ENCODE peak calls at places on chromosomes 16 and 17, in eight cellular contexts. One of them, this sample, is unnamed.

GRCh38 chr17:8955560-8955959 is 9.9 kb downstream of the PIK3R5 start:
- DNase-seq in skeletal muscle cell: no peak
- DNase-seq in NCI-H2171: no peak
- DNase-seq in SK-N-DZ: no peak
- DNase-seq in NCI-H1436 treated with DMSO at 0.1 percent for 48 hours: no peak
- DNase-seq in stimulated activated CD4-positive, alpha-beta T cell treated with anti-CD3 and anti-CD28 coated beads, Interleukin-4, amount 100 ng/mL, for 48 hours: no peak
- DNase-seq in AG10803: no peak
- DNase-seq in NCI-H1930: no peak
- DNase-seq in this sample: no peak

GRCh38 chr17:63116967-63117366 is 150.9 kb downstream of the TANC2 start:
- DNase-seq in NCI-H1930: peak
- DNase-seq in NCI-H1436 treated with DMSO at 0.1 percent for 48 hours: peak
- DNase-seq in SK-N-DZ: peak
- DNase-seq in NCI-H2171: peak
- DNase-seq in skeletal muscle cell: no peak
- DNase-seq in AG10803: peak
- DNase-seq in stimulated activated CD4-positive, alpha-beta T cell treated with anti-CD3 and anti-CD28 coated beads, Interleukin-4, amount 100 ng/mL, for 48 hours: no peak
- DNase-seq in this sample: peak

GRCh38 chr16:23771642-23772041 is 16.8 kb downstream of the CHP2 start:
- DNase-seq in SK-N-DZ: no peak
- DNase-seq in NCI-H1930: no peak
- DNase-seq in AG10803: no peak
- DNase-seq in stimulated activated CD4-positive, alpha-beta T cell treated with anti-CD3 and anti-CD28 coated beads, Interleukin-4, amount 100 ng/mL, for 48 hours: no peak
- DNase-seq in skeletal muscle cell: no peak
- DNase-seq in NCI-H1436 treated with DMSO at 0.1 percent for 48 hours: no peak
- DNase-seq in NCI-H2171: no peak
- DNase-seq in this sample: peak

GRCh38 chr17:69525920-69526841 is 111.7 kb downstream of the MAP2K6 start:
- DNase-seq in NCI-H1930: peak
- DNase-seq in AG10803: peak
- DNase-seq in skeletal muscle cell: no peak
- DNase-seq in NCI-H1436 treated with DMSO at 0.1 percent for 48 hours: no peak
- DNase-seq in NCI-H2171: peak
- DNase-seq in SK-N-DZ: peak
- DNase-seq in stimulated activated CD4-positive, alpha-beta T cell treated with anti-CD3 and anti-CD28 coated beads, Interleukin-4, amount 100 ng/mL, for 48 hours: no peak
- DNase-seq in this sample: peak

GRCh38 chr16:67666032-67666537 is 465 bp downstream of the ENKD1 start:
- DNase-seq in stimulated activated CD4-positive, alpha-beta T cell treated with anti-CD3 and anti-CD28 coated beads, Interleukin-4, amount 100 ng/mL, for 48 hours: no peak
- DNase-seq in NCI-H1436 treated with DMSO at 0.1 percent for 48 hours: no peak
- DNase-seq in skeletal muscle cell: no peak
- DNase-seq in AG10803: no peak
- DNase-seq in SK-N-DZ: peak
- DNase-seq in NCI-H1930: no peak
- DNase-seq in NCI-H2171: no peak
- DNase-seq in this sample: no peak

GRCh38 chr17:35135322-35135721 is 6.8 kb downstream of the NLE1 start:
- DNase-seq in NCI-H1930: no peak
- DNase-seq in NCI-H2171: no peak
- DNase-seq in skeletal muscle cell: no peak
- DNase-seq in stimulated activated CD4-positive, alpha-beta T cell treated with anti-CD3 and anti-CD28 coated beads, Interleukin-4, amount 100 ng/mL, for 48 hours: no peak
- DNase-seq in AG10803: no peak
- DNase-seq in NCI-H1436 treated with DMSO at 0.1 percent for 48 hours: no peak
- DNase-seq in SK-N-DZ: no peak
- DNase-seq in this sample: no peak

GRCh38 chr17:16462070-16462864 is 29.7 kb downstream of the LRRC75A start:
- DNase-seq in NCI-H1436 treated with DMSO at 0.1 percent for 48 hours: no peak
- DNase-seq in SK-N-DZ: no peak
- DNase-seq in NCI-H2171: no peak
- DNase-seq in NCI-H1930: no peak
- DNase-seq in skeletal muscle cell: no peak
- DNase-seq in stimulated activated CD4-positive, alpha-beta T cell treated with anti-CD3 and anti-CD28 coated beads, Interleukin-4, amount 100 ng/mL, for 48 hours: no peak
- DNase-seq in AG10803: no peak
- DNase-seq in this sample: no peak

GRCh38 chr17:7383371-7383741 is 2.5 kb downstream of the TNK1 start:
- DNase-seq in AG10803: no peak
- DNase-seq in SK-N-DZ: no peak
- DNase-seq in NCI-H1436 treated with DMSO at 0.1 percent for 48 hours: no peak
- DNase-seq in NCI-H1930: no peak
- DNase-seq in stimulated activated CD4-positive, alpha-beta T cell treated with anti-CD3 and anti-CD28 coated beads, Interleukin-4, amount 100 ng/mL, for 48 hours: no peak
- DNase-seq in skeletal muscle cell: no peak
- DNase-seq in NCI-H2171: no peak
- DNase-seq in this sample: no peak

GRCh38 chr16:57926041-57926440 is 44.9 kb downstream of the CNGB1 start:
- DNase-seq in skeletal muscle cell: no peak
- DNase-seq in stimulated activated CD4-positive, alpha-beta T cell treated with anti-CD3 and anti-CD28 coated beads, Interleukin-4, amount 100 ng/mL, for 48 hours: no peak
- DNase-seq in NCI-H2171: no peak
- DNase-seq in SK-N-DZ: no peak
- DNase-seq in NCI-H1930: no peak
- DNase-seq in AG10803: no peak
- DNase-seq in NCI-H1436 treated with DMSO at 0.1 percent for 48 hours: no peak
- DNase-seq in this sample: no peak

GRCh38 chr17:7235693-7236665 is 1.7 kb upstream of the DVL2 start:
- DNase-seq in AG10803: no peak
- DNase-seq in stimulated activated CD4-positive, alpha-beta T cell treated with anti-CD3 and anti-CD28 coated beads, Interleukin-4, amount 100 ng/mL, for 48 hours: no peak
- DNase-seq in NCI-H1436 treated with DMSO at 0.1 percent for 48 hours: no peak
- DNase-seq in SK-N-DZ: no peak
- DNase-seq in NCI-H1930: no peak
- DNase-seq in skeletal muscle cell: no peak
- DNase-seq in NCI-H2171: no peak
- DNase-seq in this sample: peak

GRCh38 chr17:77435272-77436057 is 294.7 kb downstream of the SEC14L1 start:
- DNase-seq in skeletal muscle cell: no peak
- DNase-seq in AG10803: no peak
- DNase-seq in NCI-H1436 treated with DMSO at 0.1 percent for 48 hours: no peak
- DNase-seq in NCI-H2171: no peak
- DNase-seq in stimulated activated CD4-positive, alpha-beta T cell treated with anti-CD3 and anti-CD28 coated beads, Interleukin-4, amount 100 ng/mL, for 48 hours: no peak
- DNase-seq in SK-N-DZ: no peak
- DNase-seq in NCI-H1930: no peak
- DNase-seq in this sample: no peak

GRCh38 chr17:68299817-68300216 is 8.5 kb downstream of the ARSG start:
- DNase-seq in NCI-H1930: no peak
- DNase-seq in skeletal muscle cell: no peak
- DNase-seq in AG10803: no peak
- DNase-seq in stimulated activated CD4-positive, alpha-beta T cell treated with anti-CD3 and anti-CD28 coated beads, Interleukin-4, amount 100 ng/mL, for 48 hours: no peak
- DNase-seq in SK-N-DZ: no peak
- DNase-seq in NCI-H1436 treated with DMSO at 0.1 percent for 48 hours: no peak
- DNase-seq in NCI-H2171: no peak
- DNase-seq in this sample: no peak

GRCh38 chr17:82031885-82032627 is 578 bp downstream of the RAC3 start:
- DNase-seq in AG10803: no peak
- DNase-seq in SK-N-DZ: no peak
- DNase-seq in NCI-H1436 treated with DMSO at 0.1 percent for 48 hours: no peak
- DNase-seq in NCI-H2171: peak
- DNase-seq in skeletal muscle cell: no peak
- DNase-seq in stimulated activated CD4-positive, alpha-beta T cell treated with anti-CD3 and anti-CD28 coated beads, Interleukin-4, amount 100 ng/mL, for 48 hours: no peak
- DNase-seq in NCI-H1930: peak
- DNase-seq in this sample: peak

GRCh38 chr17:82961366-82962162 is 117.8 kb upstream of the METRNL start:
- DNase-seq in skeletal muscle cell: no peak
- DNase-seq in AG10803: no peak
- DNase-seq in NCI-H1436 treated with DMSO at 0.1 percent for 48 hours: no peak
- DNase-seq in NCI-H1930: no peak
- DNase-seq in SK-N-DZ: no peak
- DNase-seq in stimulated activated CD4-positive, alpha-beta T cell treated with anti-CD3 and anti-CD28 coated beads, Interleukin-4, amount 100 ng/mL, for 48 hours: no peak
- DNase-seq in NCI-H2171: no peak
- DNase-seq in this sample: no peak

GRCh38 chr17:7560172-7561027 is 1.3 kb upstream of the SENP3 start:
- DNase-seq in NCI-H1436 treated with DMSO at 0.1 percent for 48 hours: no peak
- DNase-seq in NCI-H1930: no peak
- DNase-seq in AG10803: peak
- DNase-seq in SK-N-DZ: peak
- DNase-seq in skeletal muscle cell: no peak
- DNase-seq in stimulated activated CD4-positive, alpha-beta T cell treated with anti-CD3 and anti-CD28 coated beads, Interleukin-4, amount 100 ng/mL, for 48 hours: no peak
- DNase-seq in NCI-H2171: no peak
- DNase-seq in this sample: peak

GRCh38 chr17:20228410-20228809 is 219.3 kb downstream of the SPECC1 start:
- DNase-seq in stimulated activated CD4-positive, alpha-beta T cell treated with anti-CD3 and anti-CD28 coated beads, Interleukin-4, amount 100 ng/mL, for 48 hours: no peak
- DNase-seq in NCI-H1930: no peak
- DNase-seq in NCI-H2171: no peak
- DNase-seq in AG10803: no peak
- DNase-seq in NCI-H1436 treated with DMSO at 0.1 percent for 48 hours: no peak
- DNase-seq in SK-N-DZ: no peak
- DNase-seq in skeletal muscle cell: no peak
- DNase-seq in this sample: no peak

GRCh38 chr16:68005786-68006286 is 6.6 kb upstream of the DPEP2 start:
- DNase-seq in NCI-H2171: no peak
- DNase-seq in stimulated activated CD4-positive, alpha-beta T cell treated with anti-CD3 and anti-CD28 coated beads, Interleukin-4, amount 100 ng/mL, for 48 hours: no peak
- DNase-seq in NCI-H1436 treated with DMSO at 0.1 percent for 48 hours: no peak
- DNase-seq in skeletal muscle cell: no peak
- DNase-seq in NCI-H1930: no peak
- DNase-seq in AG10803: no peak
- DNase-seq in SK-N-DZ: no peak
- DNase-seq in this sample: peak

This sample was measured in epithelial cell of esophagus.